ENCODE peak calls at places on chromosomes 7 and 10, in five cellular contexts. E is left ventricle myocardium inferior, Z is AG04450, R is PC-3, I is transverse colon. K is an unnamed sample.

GRCh38 chr7:139753079-139753692 is 24.6 kb downstream of the HIPK2 start:
- DNase-seq in R (peak), I (peak), E (no peak), Z (no peak), K (no peak)

GRCh38 chr10:60778978-60779668 is 845 bp downstream of the CDK1 start:
- DNase-seq in Z (no peak), I (no peak), R (peak), E (no peak), K (no peak)

GRCh38 chr10:114507449-114507848 is 103.1 kb upstream of the AFAP1L2 start:
- DNase-seq in E (peak), I (peak), Z (no peak), R (no peak), K (peak)

GRCh38 chr10:91975438-91975837 is 51.9 kb downstream of the BTAF1 start:
- DNase-seq in I (no peak), E (no peak), R (no peak), Z (no peak), K (no peak)

GRCh38 chr10:60654813-60655464 is 123.3 kb upstream of the CDK1 start:
- DNase-seq in E (no peak), Z (no peak), I (no peak), R (peak), K (no peak)

GRCh38 chr7:64602086-64602485 is 39.2 kb upstream of the ZNF680 start:
- DNase-seq in E (no peak), R (no peak), I (no peak), Z (no peak), K (no peak)

GRCh38 chr7:73742338-73742752 is 3.7 kb upstream of the ABHD11 start:
- DNase-seq in I (no peak), R (no peak), E (no peak), Z (no peak), K (no peak)

GRCh38 chr7:139875821-139876241 is 46.8 kb downstream of the TBXAS1 start:
- DNase-seq in E (no peak), Z (no peak), I (no peak), R (no peak), K (no peak)

GRCh38 chr7:41028591-41028990 is 674.3 kb downstream of the INHBA start:
- DNase-seq in I (no peak), Z (no peak), E (no peak), R (peak), K (no peak)

GRCh38 chr7:93016085-93016471 is 101.7 kb downstream of the SAMD9 start:
- DNase-seq in R (no peak), Z (no peak), E (no peak), I (peak), K (no peak)

GRCh38 chr7:94061316-94061715 is 57.2 kb upstream of the BET1 start:
- DNase-seq in I (no peak), E (no peak), R (no peak), Z (no peak), K (no peak)

GRCh38 chr7:132045481-132045980 is 489.1 kb upstream of the PODXL start:
- DNase-seq in Z (no peak), E (no peak), R (no peak), I (no peak), K (no peak)

GRCh38 chr10:124591123-124591495 is 129.5 kb downstream of the LHPP start:
- DNase-seq in E (no peak), Z (no peak), R (no peak), I (no peak), K (no peak)

GRCh38 chr7:78111384-78111783 is 312.8 kb downstream of the PHTF2 start:
- DNase-seq in I (no peak), R (no peak), Z (no peak), E (no peak), K (no peak)
- H3K27ac ChIP-seq in I (no peak), R (no peak), Z (no peak), E (no peak), K (no peak)

DNA sequence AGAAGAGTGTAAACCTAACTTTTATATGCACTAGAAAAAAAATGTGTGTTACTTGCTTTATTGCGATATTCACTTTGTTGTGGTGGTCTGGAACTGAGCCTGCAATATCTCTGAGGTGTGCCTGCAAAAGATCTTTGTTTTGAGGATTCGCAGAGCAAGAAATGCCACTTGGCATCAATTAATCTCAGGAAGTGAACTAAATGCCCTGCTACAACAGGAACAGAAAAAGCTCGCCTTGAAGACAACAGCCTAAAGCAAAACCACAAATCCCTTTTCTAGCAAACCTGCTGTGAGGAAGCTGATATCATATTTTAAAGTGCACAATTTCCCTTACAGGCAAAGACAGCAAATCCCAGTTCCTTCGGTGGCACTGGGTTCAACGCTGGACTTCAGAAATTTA is 675.8 kb downstream of the KCNMA1 start:
- DNase-seq in R (no peak), E (no peak), I (no peak), Z (no peak), K (no peak)
- H3K27ac ChIP-seq in R (no peak), E (no peak), I (peak), Z (no peak), K (no peak)

GRCh38 chr10:106573106-106573505 is 591.4 kb downstream of the SORCS1 start:
- DNase-seq in E (no peak), I (no peak), Z (no peak), R (peak), K (no peak)
- H3K27ac ChIP-seq in E (no peak), I (no peak), Z (peak), R (peak), K (no peak)

DNA sequence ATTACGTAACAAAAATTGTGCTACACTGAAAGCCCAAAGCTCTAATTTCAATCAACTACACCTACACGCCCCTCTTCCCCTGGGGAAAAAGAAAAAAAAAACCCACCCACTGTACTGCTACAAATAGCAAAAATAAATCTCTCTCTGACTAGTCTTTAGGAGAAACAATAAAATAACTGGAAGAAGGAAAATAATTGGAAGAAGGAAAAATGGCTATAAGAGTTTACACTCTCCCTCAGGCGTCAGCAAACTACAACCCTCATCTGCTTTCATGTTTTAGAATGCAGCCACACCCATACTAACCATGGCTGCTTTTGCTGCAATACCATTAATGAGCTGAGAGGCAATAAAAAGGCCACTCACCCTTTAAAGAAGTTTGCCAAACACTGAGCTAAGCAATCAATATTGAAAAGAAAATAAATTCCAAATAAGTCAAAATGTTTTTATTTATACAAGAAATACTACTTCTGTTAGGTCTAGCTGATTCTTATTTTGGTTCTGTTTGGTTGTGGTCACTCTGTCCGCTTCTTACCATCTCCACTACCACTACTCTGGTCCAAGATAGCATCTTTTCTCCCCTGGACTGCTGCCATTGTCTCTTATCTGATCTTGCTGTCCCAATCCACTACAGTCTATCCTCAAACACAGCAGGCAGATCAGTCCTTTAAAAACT is 3.8 kb downstream of the MINDY3 start:
- DNase-seq in I (no peak), R (peak), Z (no peak), E (no peak), K (no peak)
- H3K27ac ChIP-seq in I (no peak), R (peak), Z (no peak), E (no peak), K (no peak)

DNA sequence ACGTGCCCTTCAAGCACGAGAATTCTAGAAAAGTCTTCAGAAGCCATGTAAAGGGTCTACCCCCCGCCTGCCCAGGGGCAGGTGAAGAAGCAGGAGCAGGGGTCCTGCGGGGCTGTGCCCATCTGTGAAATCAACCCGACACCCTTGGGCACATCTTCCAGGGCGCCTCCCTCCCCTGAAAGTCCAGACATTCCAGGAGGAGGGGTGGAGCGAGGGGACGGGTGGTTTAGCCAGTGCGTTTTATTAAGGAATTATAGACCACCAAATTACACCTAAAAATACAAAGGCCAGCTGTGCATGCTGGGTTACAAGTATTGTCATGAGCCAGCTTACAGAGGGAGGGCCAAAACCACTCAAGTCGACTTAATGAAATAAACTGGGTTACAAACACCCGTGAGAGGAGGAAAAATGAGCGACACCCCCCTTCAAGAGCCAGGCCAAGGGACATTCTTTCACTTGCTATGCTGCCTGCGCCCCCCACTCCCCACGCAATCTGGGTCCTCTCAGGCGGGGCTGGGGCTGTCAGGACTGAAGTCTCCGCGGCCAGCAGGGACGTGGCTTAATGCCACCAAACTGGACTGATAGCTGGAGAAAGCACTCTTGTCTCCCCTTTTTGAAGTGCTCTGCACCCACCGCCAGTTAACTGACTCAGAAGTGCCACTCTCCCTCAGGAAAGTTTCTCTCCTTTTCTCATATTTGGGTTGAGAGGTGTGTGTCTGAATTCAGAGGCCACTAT is 360.3 kb downstream of the FRMD4A start:
- DNase-seq in E (no peak), R (no peak), Z (no peak), I (no peak), K (no peak)
- H3K27ac ChIP-seq in E (no peak), R (no peak), Z (no peak), I (no peak), K (no peak)